ENCODE peak calls at places on chromosomes 16 and 17, in four cellular contexts. Z, V, U and R are unnamed samples.

GRCh38 chr17:19724501-19725420 is 8.4 kb upstream of the SLC47A2 start:
- DNase-seq in U (peak; percentile 26), V (no peak), Z (peak; percentile 91), R (no peak)

GRCh38 chr17:63171428-63172205 is 205.6 kb downstream of the TANC2 start:
- DNase-seq in Z (no peak), V (no peak), U (no peak), R (peak; percentile 44)

GRCh38 chr17:77481476-77482374 is 341.0 kb downstream of the SEC14L1 start:
- DNase-seq in V (no peak), Z (no peak), U (no peak), R (no peak)

GRCh38 chr17:17125136-17126084 is 80.7 kb downstream of the PLD6 start:
- DNase-seq in Z (no peak), U (peak; percentile 32), V (no peak), R (peak; percentile 78)

GRCh38 chr17:72266099-72266852 is 145.5 kb downstream of the SOX9 start:
- DNase-seq in U (no peak), Z (peak; percentile 33), V (no peak), R (no peak)

GRCh38 chr17:18916816-18917496 is 35.0 kb upstream of the SLC5A10 start:
- DNase-seq in V (no peak), U (no peak), Z (no peak), R (peak; percentile 50)

GRCh38 chr17:37309051-37309450 is 66.7 kb upstream of the C17orf78 start:
- DNase-seq in V (no peak), U (no peak), Z (no peak), R (no peak)

GRCh38 chr16:8686031-8686621 is 11.7 kb downstream of the ABAT start:
- DNase-seq in U (peak; percentile 15), V (no peak), Z (peak; percentile 21), R (no peak)

GRCh38 chr16:52497067-52497816 is 49.7 kb downstream of the TOX3 start:
- DNase-seq in U (no peak), Z (no peak), V (no peak), R (no peak)

GRCh38 chr16:75550211-75550662 is 5.8 kb downstream of the TMEM231 start:
- DNase-seq in Z (peak; percentile 74), U (peak; percentile 43), V (no peak), R (no peak)

GRCh38 chr17:2241823-2242222 is 61.8 kb downstream of the SMG6 start:
- DNase-seq in U (no peak), Z (no peak), V (no peak), R (peak; percentile 68)